ENCODE peak calls at places on chromosomes 1 and 21, in five cellular contexts. P is CD8-positive, alpha-beta T cell; A is HepG2; D is colonic mucosa; T is effector memory CD4-positive, alpha-beta T cell. H is an unnamed sample.

GRCh38 chr21:14366998-14367397 is 15.9 kb downstream of the HSPA13 start:
- DNase-seq in D (no peak), T (no peak), P (no peak), A (no peak), H (no peak)

GRCh38 chr1:79322511-79323027 is 316.0 kb upstream of the ADGRL4 start:
- DNase-seq in P (no peak), A (no peak), D (no peak), T (no peak), H (no peak)

GRCh38 chr1:192767798-192768197 is 41.0 kb upstream of the RGS2 start:
- DNase-seq in A (no peak), T (no peak), P (no peak), D (no peak), H (no peak)

GRCh38 chr1:115067460-115067859 is 21.8 kb downstream of the TSPAN2 start:
- DNase-seq in T (no peak), D (no peak), A (no peak), P (no peak), H (no peak)

GRCh38 chr21:25412090-25412489 is 195.2 kb downstream of the MRPL39 start:
- DNase-seq in D (no peak), P (no peak), T (no peak), A (no peak), H (no peak)

GRCh38 chr1:43565600-43566360 is 35.1 kb downstream of the PTPRF start:
- DNase-seq in P (peak; percentile 55), D (peak; percentile 77), A (no peak), T (no peak), H (no peak)

GRCh38 chr1:61053712-61054608 is 28.4 kb upstream of the NFIA start:
- DNase-seq in T (no peak), D (peak; percentile 61), A (no peak), P (peak; percentile 58), H (no peak)

GRCh38 chr1:234750922-234751595 is 141.1 kb upstream of the IRF2BP2 start:
- DNase-seq in A (peak; percentile 99), T (no peak), P (no peak), D (no peak), H (no peak)

GRCh38 chr1:197688233-197688632 is 87.0 kb downstream of the DENND1B start:
- DNase-seq in A (no peak), P (no peak), T (no peak), D (no peak), H (no peak)

GRCh38 chr1:19731311-19731821 is 66.7 kb downstream of the HTR6 start:
- DNase-seq in P (no peak), T (no peak), A (no peak), D (no peak), H (no peak)

GRCh38 chr1:236516929-236517704 is 6.7 kb upstream of the LGALS8 start:
- DNase-seq in D (peak; percentile 24), P (peak; percentile 51), T (peak; percentile 22), A (peak; percentile 93), H (no peak)

GRCh38 chr1:117164209-117164608 is 42.7 kb upstream of the TRIM45 start:
- DNase-seq in D (no peak), A (no peak), P (no peak), T (no peak), H (no peak)
- H3K4me3 ChIP-seq in D (no peak overlapping the region), A (no peak overlapping the region), P (no peak overlapping the region), T (no peak overlapping the region), H (no peak overlapping the region)

DNA sequence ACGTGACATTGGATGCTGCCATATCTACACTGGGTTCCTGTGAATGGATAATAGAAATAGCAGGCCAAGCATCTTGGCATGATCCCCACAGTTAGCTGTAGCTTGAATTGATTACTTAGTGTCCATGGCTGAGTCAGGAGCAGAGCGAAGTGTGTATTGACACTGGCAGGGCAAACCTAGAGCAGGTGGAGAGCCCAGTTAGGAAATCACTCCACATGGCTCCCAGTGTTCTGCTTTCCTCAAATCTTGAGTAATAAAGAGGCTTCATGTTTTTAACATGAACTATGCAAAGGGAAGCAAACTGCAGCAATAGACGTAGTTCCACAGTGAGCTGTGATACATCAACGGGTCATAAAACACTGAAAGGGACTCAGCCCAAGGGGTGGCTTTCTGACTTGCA is 28.8 kb downstream of the RHEX start:
- DNase-seq in P (no peak), D (no peak), T (no peak), A (peak; percentile 23), H (no peak)
- H3K27me3 ChIP-seq in P (no peaks in the 10 kb centered on the region), D (no peaks in the 10 kb centered on the region), T (no peaks in the 10 kb centered on the region), A (no peaks in the 10 kb centered on the region), H (no peaks in the 10 kb centered on the region)

DNA sequence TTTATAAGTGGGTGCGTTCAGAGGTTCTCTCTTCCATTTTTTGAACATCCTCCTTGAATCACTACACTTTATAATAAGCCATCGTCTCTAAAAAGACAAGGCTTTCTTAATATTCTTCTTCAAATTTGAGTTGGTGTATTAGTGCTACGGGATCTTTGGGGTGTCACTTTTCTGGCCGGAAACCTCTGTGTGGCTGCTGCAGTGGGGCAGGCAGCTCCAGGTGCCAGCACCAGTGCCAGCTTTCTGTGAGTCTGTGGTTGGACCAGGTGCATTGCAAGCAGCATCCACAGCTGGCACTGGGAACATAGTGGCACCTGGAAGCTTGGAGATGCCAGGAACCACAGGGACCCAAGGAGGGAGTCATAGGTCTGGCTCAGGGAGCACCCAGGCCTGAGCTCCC is 111.8 kb upstream of the RUNX3 start:
- DNase-seq in D (no peak), P (no peak), T (no peak), A (no peak), H (no peak)
- H3K4me3 ChIP-seq in D (no peak overlapping the region), P (no peak overlapping the region), T (no peak overlapping the region), A (no peak overlapping the region), H (no peak overlapping the region)

GRCh38 chr1:2052756-2053155 is 2.5 kb downstream of the PRKCZ start:
- DNase-seq in P (no peak), D (no peak), T (no peak), A (no peak), H (no peak)
- H3K27me3 ChIP-seq in P (no peaks in the 10 kb centered on the region), D (no peaks in the 10 kb centered on the region), T (no peaks in the 10 kb centered on the region), A (no peaks in the 10 kb centered on the region), H (no peaks in the 10 kb centered on the region)

GRCh38 chr1:168178227-168178637 is 530 bp upstream of the TIPRL start:
- DNase-seq in T (no peak), P (no peak), D (no peak), A (no peak), H (no peak)
- H3K4me3 ChIP-seq in T (peak overlapping the region; percentile 90), P (peak overlapping the region; percentile 98), D (peak overlapping the region; percentile 85), A (peak overlapping the region; percentile 85), H (peak overlapping the region; percentile 12)

DNA sequence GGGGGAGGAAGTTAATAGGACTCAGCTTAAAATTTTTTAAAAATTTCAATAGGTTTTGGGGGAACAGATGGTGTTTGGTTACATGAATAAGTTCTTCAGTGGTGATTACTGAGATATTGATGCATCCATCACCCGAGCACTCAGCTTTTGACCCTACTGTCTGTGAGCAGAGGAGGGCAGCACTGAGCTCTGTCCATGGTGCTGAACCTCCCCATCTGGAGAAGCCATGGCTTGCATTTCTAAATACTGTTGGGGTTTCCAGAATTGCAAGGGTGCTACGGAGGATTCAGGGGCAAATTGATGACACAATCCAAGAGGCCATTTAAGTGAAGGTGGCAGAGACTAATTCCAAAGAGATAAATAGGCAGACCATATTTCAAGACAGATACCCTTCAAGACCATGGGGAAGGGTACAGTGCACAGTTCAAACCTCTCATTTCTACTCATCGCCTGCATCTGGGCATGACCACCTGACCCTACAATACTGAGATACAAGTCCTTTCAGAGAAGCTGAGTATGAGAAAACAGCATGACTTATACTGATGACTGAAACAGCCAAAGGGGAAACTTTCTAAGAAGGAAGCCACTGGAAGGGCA is 17.2 kb downstream of the SYT2 start:
- DNase-seq in P (peak; percentile 76), D (peak; percentile 65), A (peak; percentile 47), T (peak; percentile 18), H (peak; percentile 12)
- H3K27me3 ChIP-seq in P (peaks cover 3% of the 10 kb centered on the region), D (no peaks in the 10 kb centered on the region), A (peaks cover 7% of the 10 kb centered on the region), T (peaks cover 7% of the 10 kb centered on the region), H (peaks cover 29% of the 10 kb centered on the region)

H was measured in kidney epithelial cell.